ENCODE peak calls at places on chromosomes 6 and 20, in six cellular contexts. One of them, this sample, is unnamed.

GRCh38 chr6:21157186-21157929 is 436.2 kb upstream of the SOX4 start:
- DNase-seq in ovary: no peak
- DNase-seq in A549: no peak
- DNase-seq in lower lobe of right lung: no peak
- DNase-seq in pancreas: no peak
- DNase-seq in OCI-LY7: no peak
- DNase-seq in this sample: no peak

GRCh38 chr6:45424628-45424955 is 46.9 kb upstream of the SUPT3H start:
- DNase-seq in A549: no peak
- DNase-seq in OCI-LY7: no peak
- DNase-seq in lower lobe of right lung: no peak
- DNase-seq in pancreas: no peak
- DNase-seq in ovary: no peak
- DNase-seq in this sample: no peak

GRCh38 chr6:30926644-30927043 is 5.3 kb downstream of the SFTA2 start:
- DNase-seq in pancreas: peak; percentile 48
- DNase-seq in lower lobe of right lung: peak; percentile 84
- DNase-seq in ovary: no peak
- DNase-seq in OCI-LY7: no peak
- DNase-seq in A549: peak; percentile 30
- DNase-seq in this sample: no peak

GRCh38 chr20:39004508-39004907 is 42.4 kb downstream of the DHX35 start:
- DNase-seq in A549: no peak
- DNase-seq in ovary: no peak
- DNase-seq in lower lobe of right lung: peak; percentile 59
- DNase-seq in pancreas: no peak
- DNase-seq in OCI-LY7: no peak
- DNase-seq in this sample: no peak

GRCh38 chr6:139262519-139263300 is 29.1 kb downstream of the TXLNB start:
- DNase-seq in lower lobe of right lung: no peak
- DNase-seq in pancreas: no peak
- DNase-seq in A549: no peak
- DNase-seq in ovary: no peak
- DNase-seq in OCI-LY7: peak; percentile 78
- DNase-seq in this sample: no peak

GRCh38 chr6:119390276-119390793 is 40.8 kb upstream of the MAN1A1 start:
- DNase-seq in pancreas: no peak
- DNase-seq in OCI-LY7: no peak
- DNase-seq in ovary: no peak
- DNase-seq in lower lobe of right lung: no peak
- DNase-seq in A549: no peak
- DNase-seq in this sample: no peak

GRCh38 chr6:87197547-87197946 is 42.2 kb downstream of the ZNF292 start:
- DNase-seq in A549: no peak
- DNase-seq in OCI-LY7: no peak
- DNase-seq in pancreas: no peak
- DNase-seq in lower lobe of right lung: no peak
- DNase-seq in ovary: no peak
- DNase-seq in this sample: no peak

GRCh38 chr6:128277379-128277778 is 243.0 kb downstream of the PTPRK start:
- DNase-seq in ovary: no peak
- DNase-seq in pancreas: no peak
- DNase-seq in OCI-LY7: no peak
- DNase-seq in A549: no peak
- DNase-seq in lower lobe of right lung: no peak
- DNase-seq in this sample: no peak

GRCh38 chr6:99013145-99013544 is 65.4 kb upstream of the FBXL4 start:
- DNase-seq in ovary: no peak
- DNase-seq in pancreas: no peak
- DNase-seq in lower lobe of right lung: no peak
- DNase-seq in OCI-LY7: no peak
- DNase-seq in A549: peak; percentile 47
- DNase-seq in this sample: no peak

GRCh38 chr6:31729515-31729978 is 448 bp upstream of the DDAH2 start:
- DNase-seq in ovary: peak; percentile 96
- DNase-seq in A549: peak; percentile 85
- DNase-seq in pancreas: peak; percentile 86
- DNase-seq in OCI-LY7: peak; percentile 85
- DNase-seq in lower lobe of right lung: peak; percentile 94
- DNase-seq in this sample: peak; percentile 89

GRCh38 chr6:154386848-154387717 is 30.5 kb upstream of the IPCEF1 start:
- DNase-seq in pancreas: no peak
- DNase-seq in ovary: no peak
- DNase-seq in OCI-LY7: no peak
- DNase-seq in lower lobe of right lung: no peak
- DNase-seq in A549: peak; percentile 64
- DNase-seq in this sample: no peak

GRCh38 chr6:42870145-42870936 is 9.1 kb upstream of the RPL7L1 start:
- DNase-seq in OCI-LY7: no peak
- DNase-seq in A549: no peak
- DNase-seq in ovary: no peak
- DNase-seq in pancreas: no peak
- DNase-seq in lower lobe of right lung: no peak
- DNase-seq in this sample: no peak

GRCh38 chr6:90285611-90286381 is 10.8 kb downstream of the BACH2 start:
- DNase-seq in lower lobe of right lung: peak; percentile 78
- DNase-seq in A549: peak; percentile 76
- DNase-seq in ovary: peak; percentile 59
- DNase-seq in pancreas: peak; percentile 66
- DNase-seq in OCI-LY7: peak; percentile 73
- DNase-seq in this sample: peak; percentile 79

DNA sequence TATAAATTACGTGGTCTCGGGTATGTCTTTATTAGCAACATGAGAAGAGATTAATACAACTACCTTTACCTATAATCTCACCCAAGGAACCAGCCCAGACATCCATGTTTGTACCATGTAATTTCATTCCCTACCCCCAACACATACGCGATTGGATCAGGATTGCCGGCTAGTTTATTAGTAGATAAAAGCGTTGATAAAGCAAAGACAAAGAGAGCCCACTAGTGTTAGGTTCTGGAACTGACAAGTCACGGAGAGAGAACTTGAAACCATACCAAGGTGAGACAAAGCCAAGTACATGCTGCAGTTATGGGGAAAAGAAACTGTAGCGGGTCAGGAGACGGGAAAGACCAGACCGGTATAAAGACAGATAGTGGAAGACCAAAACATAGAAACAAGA is 37.4 kb upstream of the FAM135A start:
- DNase-seq in OCI-LY7: peak; percentile 2
- DNase-seq in lower lobe of right lung: no peak
- DNase-seq in A549: peak; percentile 22
- DNase-seq in ovary: no peak
- DNase-seq in pancreas: no peak
- DNase-seq in this sample: no peak
- TF ChIP-seq CTCF in OCI-LY7: peak; percentile 70
- TF ChIP-seq CTCF in lower lobe of right lung: no peak
- TF ChIP-seq CTCF in A549: no peak
- TF ChIP-seq CTCF in ovary: no peak
- TF ChIP-seq CTCF in pancreas: no peak
- TF ChIP-seq CTCF in this sample: no peak

GRCh38 chr20:8152183-8152582 is 20.1 kb downstream of the PLCB1 start:
- DNase-seq in OCI-LY7: no peak
- DNase-seq in ovary: no peak
- DNase-seq in lower lobe of right lung: no peak
- DNase-seq in A549: no peak
- DNase-seq in pancreas: no peak
- DNase-seq in this sample: no peak
- H3K4me3 ChIP-seq in OCI-LY7: no peak overlapping the region
- H3K4me3 ChIP-seq in ovary: no peak overlapping the region
- H3K4me3 ChIP-seq in lower lobe of right lung: no peak overlapping the region
- H3K4me3 ChIP-seq in A549: no peak overlapping the region
- H3K4me3 ChIP-seq in pancreas: no peak overlapping the region
- H3K4me3 ChIP-seq in this sample: no peak overlapping the region

GRCh38 chr20:35134472-35134871 is 12.7 kb downstream of the EDEM2 start:
- DNase-seq in A549: no peak
- DNase-seq in OCI-LY7: no peak
- DNase-seq in ovary: peak; percentile 75
- DNase-seq in lower lobe of right lung: no peak
- DNase-seq in pancreas: peak; percentile 39
- DNase-seq in this sample: peak; percentile 72
- H3K27ac ChIP-seq in A549: peak overlapping the region; percentile 78
- H3K27ac ChIP-seq in OCI-LY7: no peak overlapping the region
- H3K27ac ChIP-seq in ovary: peak overlapping the region; percentile 76
- H3K27ac ChIP-seq in lower lobe of right lung: no peak overlapping the region
- H3K27ac ChIP-seq in pancreas: no peak overlapping the region
- H3K27ac ChIP-seq in this sample: no peak overlapping the region

DNA sequence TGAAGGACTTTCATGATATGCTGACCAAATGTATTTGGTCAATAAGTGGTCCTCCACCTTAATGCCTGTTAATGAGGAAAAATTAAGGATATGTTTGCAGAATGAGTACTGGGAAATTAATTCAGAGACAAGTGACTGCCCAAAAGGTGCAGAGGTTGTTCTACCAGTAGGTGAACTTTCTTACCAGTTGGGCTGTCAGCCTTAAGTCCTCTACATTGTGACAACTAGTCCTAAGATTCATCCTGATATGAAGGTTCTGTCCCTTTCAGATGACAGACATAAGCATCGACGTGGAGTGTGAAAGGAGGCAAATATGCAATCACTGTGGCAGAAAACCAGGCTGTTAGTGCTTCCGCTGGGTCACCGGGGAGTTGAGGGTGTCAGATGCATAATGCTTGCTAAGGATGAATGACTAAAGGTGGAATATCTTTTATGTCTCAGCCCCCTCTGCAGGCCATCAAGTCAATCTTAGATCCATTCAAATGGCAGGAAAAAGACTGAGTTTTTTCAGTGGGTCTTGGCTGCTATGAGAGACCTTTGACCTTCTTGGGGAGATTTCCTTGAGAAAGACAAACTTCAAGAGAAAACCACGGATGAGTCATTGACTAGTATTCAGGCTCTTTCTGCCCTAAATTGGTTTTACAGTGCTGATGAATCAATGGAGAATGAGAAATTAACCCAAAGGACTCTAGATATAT is 226.0 kb downstream of the TPBG start:
- DNase-seq in OCI-LY7: peak; percentile 5
- DNase-seq in lower lobe of right lung: no peak
- DNase-seq in pancreas: no peak
- DNase-seq in A549: peak; percentile 67
- DNase-seq in ovary: no peak
- DNase-seq in this sample: no peak
- TF ChIP-seq CTCF in OCI-LY7: peak; percentile 22
- TF ChIP-seq CTCF in lower lobe of right lung: no peak
- TF ChIP-seq CTCF in pancreas: no peak
- TF ChIP-seq CTCF in A549: peak; percentile 44
- TF ChIP-seq CTCF in ovary: no peak
- TF ChIP-seq CTCF in this sample: peak; percentile 54

GRCh38 chr6:106170030-106170791 is 84.1 kb downstream of the PRDM1 start:
- DNase-seq in pancreas: no peak
- DNase-seq in OCI-LY7: no peak
- DNase-seq in ovary: no peak
- DNase-seq in lower lobe of right lung: no peak
- DNase-seq in A549: no peak
- DNase-seq in this sample: no peak

GRCh38 chr6:106168097-106168888 is 82.2 kb downstream of the PRDM1 start:
- DNase-seq in lower lobe of right lung: no peak
- DNase-seq in OCI-LY7: no peak
- DNase-seq in ovary: no peak
- DNase-seq in A549: no peak
- DNase-seq in pancreas: no peak
- DNase-seq in this sample: no peak

GRCh38 chr6:106169517-106169916 is 83.4 kb downstream of the PRDM1 start:
- DNase-seq in OCI-LY7: no peak
- DNase-seq in A549: no peak
- DNase-seq in pancreas: no peak
- DNase-seq in lower lobe of right lung: no peak
- DNase-seq in ovary: no peak
- DNase-seq in this sample: no peak

GRCh38 chr6:106165885-106166485 is 79.8 kb downstream of the PRDM1 start:
- DNase-seq in lower lobe of right lung: no peak
- DNase-seq in ovary: no peak
- DNase-seq in pancreas: no peak
- DNase-seq in OCI-LY7: no peak
- DNase-seq in A549: no peak
- DNase-seq in this sample: no peak

GRCh38 chr6:106167105-106167814 is 81.1 kb downstream of the PRDM1 start:
- DNase-seq in A549: no peak
- DNase-seq in OCI-LY7: peak; percentile 11
- DNase-seq in pancreas: no peak
- DNase-seq in lower lobe of right lung: no peak
- DNase-seq in ovary: no peak
- DNase-seq in this sample: no peak
- H3K4me3 ChIP-seq in A549: no peak overlapping the region
- H3K4me3 ChIP-seq in OCI-LY7: peak overlapping the region; percentile 3
- H3K4me3 ChIP-seq in pancreas: no peak overlapping the region
- H3K4me3 ChIP-seq in lower lobe of right lung: no peak overlapping the region
- H3K4me3 ChIP-seq in ovary: no peak overlapping the region
- H3K4me3 ChIP-seq in this sample: no peak overlapping the region